ENCODE peak calls at places on chromosomes 11 and 22, in six cellular contexts. G, X, V, D, F and I are unnamed samples.
A peak's percentile ranks its signal among the peaks of the same experiment; 100 is the strongest.

GRCh38 chr11:130478881-130479280 is 30.4 kb downstream of the ADAMTS15 start:
- DNase-seq in F (no peak), X (no peak), D (peak; percentile 38), V (no peak), G (no peak), I (no peak)

GRCh38 chr11:65571940-65572339 is 398 bp upstream of the FAM89B start:
- DNase-seq in F (no peak), G (no peak), X (no peak), D (peak; percentile 54), V (no peak), I (no peak)

GRCh38 chr11:135027461-135027860 is 615.4 kb upstream of the B3GAT1 start:
- DNase-seq in G (no peak), D (peak; percentile 49), X (no peak), V (no peak), F (no peak), I (no peak)

GRCh38 chr11:14894657-14895598 is 2.9 kb upstream of the CYP2R1 start:
- DNase-seq in X (no peak), D (peak; percentile 40), G (peak; percentile 82), V (no peak), F (no peak), I (peak; percentile 19)

GRCh38 chr11:62433141-62433543 is 14.3 kb downstream of the SCGB1A1 start:
- DNase-seq in G (no peak), D (no peak), X (no peak), F (no peak), V (no peak), I (no peak)

GRCh38 chr11:44493929-44494328 is 71.5 kb upstream of the CD82 start:
- DNase-seq in D (no peak), X (no peak), G (no peak), V (no peak), F (no peak), I (no peak)

GRCh38 chr11:61071208-61071681 is 31.0 kb upstream of the CD5 start:
- DNase-seq in X (no peak), G (no peak), D (no peak), F (no peak), V (no peak), I (no peak)

GRCh38 chr11:8870461-8871282 is 40.3 kb upstream of the AKIP1 start:
- DNase-seq in D (peak; percentile 80), F (peak; percentile 67), G (peak; percentile 87), V (peak; percentile 83), X (no peak), I (no peak)

GRCh38 chr11:70669871-70670683 is 271.7 kb downstream of the CTTN start:
- DNase-seq in D (no peak), F (no peak), V (no peak), G (no peak), X (no peak), I (no peak)

GRCh38 chr11:36249271-36249670 is 40.0 kb downstream of the COMMD9 start:
- DNase-seq in D (peak; percentile 80), F (peak; percentile 35), G (no peak), X (no peak), V (no peak), I (no peak)

GRCh38 chr22:41480397-41480735 is 11.4 kb downstream of the ACO2 start:
- DNase-seq in V (no peak), D (peak; percentile 82), F (no peak), G (no peak), X (no peak), I (no peak)

GRCh38 chr11:65505434-65506315 is 6.8 kb downstream of the MALAT1 start:
- DNase-seq in V (no peak), G (peak; percentile 56), D (peak; percentile 63), F (no peak), X (no peak), I (no peak)

GRCh38 chr11:117547188-117547831 is 219.7 kb downstream of the CEP164 start:
- DNase-seq in F (no peak), V (no peak), X (no peak), D (no peak), G (no peak), I (no peak)

GRCh38 chr11:107929611-107930200 is 1.5 kb downstream of the RAB39A start:
- DNase-seq in G (no peak), F (no peak), X (no peak), V (no peak), D (no peak), I (no peak)

GRCh38 chr11:83033972-83034672 is 37.6 kb downstream of the RAB30 start:
- DNase-seq in G (no peak), V (no peak), D (peak; percentile 88), F (peak; percentile 28), X (peak; percentile 24), I (peak; percentile 71)

GRCh38 chr22:35576671-35577070 is 36.0 kb downstream of the RASD2 start:
- DNase-seq in D (no peak), G (no peak), V (no peak), X (no peak), F (no peak), I (no peak)

GRCh38 chr22:38832005-38832978 is 11.5 kb downstream of the NPTXR start:
- DNase-seq in V (no peak), G (peak; percentile 56), F (no peak), D (no peak), X (no peak), I (no peak)

GRCh38 chr22:28674121-28674563 is 5.5 kb downstream of the TTC28 start:
- DNase-seq in V (no peak), G (no peak), D (peak; percentile 71), F (peak; percentile 9), X (no peak), I (no peak)

GRCh38 chr22:37675930-37676571 is 615 bp downstream of the LGALS1 start:
- DNase-seq in G (peak; percentile 73), F (no peak), X (no peak), D (no peak), V (no peak), I (peak; percentile 88)

GRCh38 chr11:95299078-95299611 is 68.1 kb upstream of the SESN3 start:
- DNase-seq in G (no peak), X (no peak), D (peak; percentile 58), V (no peak), F (no peak), I (no peak)

GRCh38 chr11:27703453-27703852 is 3.2 kb upstream of the BDNF start:
- DNase-seq in X (no peak), F (no peak), G (no peak), D (peak; percentile 72), V (no peak), I (no peak)

GRCh38 chr11:73384871-73385692 is 8.9 kb downstream of the RELT start:
- DNase-seq in V (no peak), G (peak; percentile 88), D (no peak), X (peak; percentile 11), F (no peak), I (peak; percentile 50)

GRCh38 chr11:119117004-119117706 is 4.2 kb upstream of the HINFP start:
- DNase-seq in V (no peak), F (no peak), D (no peak), G (no peak), X (no peak), I (no peak)

GRCh38 chr22:45468872-45469572 is 33.7 kb upstream of the FBLN1 start:
- DNase-seq in V (no peak), X (no peak), G (no peak), F (no peak), D (peak; percentile 70), I (no peak)

GRCh38 chr11:20055312-20055711 is 105.0 kb downstream of the DBX1 start:
- DNase-seq in X (no peak), D (no peak), V (no peak), G (no peak), F (no peak), I (peak; percentile 54)

GRCh38 chr11:78560826-78561484 is 13.7 kb downstream of the NARS2 start:
- DNase-seq in V (no peak), F (no peak), X (no peak), G (no peak), D (peak; percentile 27), I (no peak)

GRCh38 chr11:114774599-114775365 is 96.5 kb downstream of the NXPE2 start:
- DNase-seq in D (peak; percentile 51), F (peak; percentile 26), X (no peak), G (no peak), V (peak; percentile 79), I (no peak)

GRCh38 chr22:47080100-47080499 is 317.6 kb downstream of the TBC1D22A start:
- DNase-seq in V (no peak), X (no peak), F (no peak), D (no peak), G (no peak), I (no peak)

GRCh38 chr11:5550440-5551095 is 2.2 kb upstream of the OR52H1 start:
- DNase-seq in V (no peak), D (peak; percentile 75), X (no peak), G (no peak), F (peak; percentile 39), I (no peak)

GRCh38 chr11:122706689-122707088 is 51.2 kb downstream of the UBASH3B start:
- DNase-seq in G (no peak), X (no peak), V (no peak), D (peak; percentile 79), F (no peak), I (no peak)

GRCh38 chr11:110311783-110312578 is 15.6 kb upstream of the RDX start:
- DNase-seq in G (no peak), X (no peak), F (no peak), D (peak; percentile 61), V (no peak), I (no peak)

GRCh38 chr22:46201059-46201757 is 48.9 kb downstream of the CDPF1 start:
- DNase-seq in V (no peak), G (no peak), X (no peak), D (no peak), F (no peak), I (no peak)

GRCh38 chr11:19715373-19715772 is 2.7 kb downstream of the NAV2 start:
- DNase-seq in G (no peak), V (no peak), X (no peak), F (peak; percentile 63), D (peak; percentile 69), I (no peak)

GRCh38 chr11:1419811-1420210 is 30.1 kb downstream of the BRSK2 start:
- DNase-seq in D (no peak), G (no peak), V (no peak), X (no peak), F (no peak), I (no peak)

GRCh38 chr22:48091060-48091650 is 1328.7 kb downstream of the TBC1D22A start:
- DNase-seq in V (no peak), X (no peak), G (peak; percentile 21), D (no peak), F (no peak), I (no peak)

GRCh38 chr11:68146010-68146540 is 24.9 kb upstream of the CHKA start:
- DNase-seq in X (no peak), V (no peak), D (no peak), G (peak; percentile 97), F (no peak), I (peak; percentile 60)